ENCODE peak calls at places on chromosomes 13 and 19, in nine cellular contexts. S is thoracic aorta, Z is gastrocnemius medialis, Y is body of pancreas, K is mesothelial cell of epicardium, M is psoas muscle, J is fibroblast of mammary gland, F is GM13977, D is tibial nerve. C is an unnamed sample.

GRCh38 chr13:38819053-38819452 is 132.2 kb downstream of the FREM2 start:
- DNase-seq in S (no peak), Z (no peak), Y (no peak), K (no peak), M (no peak), J (no peak), F (no peak), D (peak; percentile 24), C (no peak)

GRCh38 chr19:38675611-38676010 is 28.2 kb downstream of the ACTN4 start:
- DNase-seq in S (no peak), Z (peak; percentile 53), Y (no peak), K (no peak), M (no peak), J (no peak), F (no peak), D (no peak), C (no peak)

GRCh38 chr13:33372251-33372919 is 86.8 kb upstream of the STARD13 start:
- DNase-seq in S (no peak), Z (no peak), Y (no peak), K (no peak), M (no peak), J (peak; percentile 16), F (no peak), D (no peak), C (no peak)

GRCh38 chr13:106029901-106030300 is 505.6 kb downstream of the EFNB2 start:
- DNase-seq in S (no peak), Z (no peak), Y (no peak), K (no peak), M (no peak), J (no peak), F (no peak), D (no peak), C (no peak)

GRCh38 chr19:35718345-35719041 is 690 bp downstream of the KMT2B start:
- DNase-seq in S (no peak), Z (no peak), Y (peak; percentile 56), K (peak; percentile 59), M (peak; percentile 40), J (no peak), F (peak; percentile 75), D (no peak), C (no peak)

GRCh38 chr19:39128511-39129079 is 3.0 kb downstream of the PAK4 start:
- DNase-seq in S (no peak), Z (no peak), Y (no peak), K (no peak), M (no peak), J (no peak), F (no peak), D (no peak), C (no peak)

GRCh38 chr13:110561335-110562033 is at the start of gene RAB20:
- DNase-seq in S (peak; percentile 54), Z (peak; percentile 75), Y (peak; percentile 91), K (peak; percentile 77), M (peak; percentile 88), J (peak; percentile 71), F (peak; percentile 91), D (peak; percentile 87), C (peak; percentile 79)

GRCh38 chr13:101612736-101613135 is 160.3 kb downstream of the ITGBL1 start:
- DNase-seq in S (no peak), Z (no peak), Y (no peak), K (no peak), M (no peak), J (no peak), F (no peak), D (no peak), C (no peak)

GRCh38 chr13:100203696-100204367 is 114.9 kb downstream of the PCCA start:
- DNase-seq in S (no peak), Z (no peak), Y (no peak), K (no peak), M (no peak), J (peak; percentile 61), F (peak; percentile 31), D (no peak), C (no peak)

GRCh38 chr13:85194482-85194881 is 604.7 kb downstream of the SLITRK6 start:
- DNase-seq in S (no peak), Z (no peak), Y (no peak), K (no peak), M (no peak), J (no peak), F (no peak), D (no peak), C (no peak)

GRCh38 chr19:44620667-44621066 is 7.3 kb downstream of the IGSF23 start:
- DNase-seq in S (no peak), Z (no peak), Y (no peak), K (no peak), M (no peak), J (peak; percentile 41), F (no peak), D (no peak), C (no peak)

GRCh38 chr13:33676700-33677048 is 141.3 kb upstream of the RFC3 start:
- DNase-seq in S (no peak), Z (peak; percentile 48), Y (peak; percentile 66), K (no peak), M (peak; percentile 37), J (peak; percentile 48), F (no peak), D (peak; percentile 17), C (no peak)

GRCh38 chr13:110281736-110282135 is 25.2 kb downstream of the COL4A1 start:
- DNase-seq in S (no peak), Z (no peak), Y (no peak), K (no peak), M (no peak), J (no peak), F (no peak), D (no peak), C (no peak)

GRCh38 chr13:101455863-101456262 is 3.4 kb downstream of the ITGBL1 start:
- DNase-seq in S (no peak), Z (no peak), Y (no peak), K (no peak), M (no peak), J (peak; percentile 93), F (no peak), D (no peak), C (no peak)

GRCh38 chr19:351976-352625 is 7.5 kb upstream of the MIER2 start:
- DNase-seq in S (no peak), Z (no peak), Y (no peak), K (no peak), M (no peak), J (peak; percentile 26), F (no peak), D (no peak), C (no peak)

GRCh38 chr13:68261105-68261504 is 1031.0 kb upstream of the PCDH9 start:
- DNase-seq in S (no peak), Z (no peak), Y (no peak), K (no peak), M (no peak), J (no peak), F (no peak), D (no peak), C (no peak)
- TF ChIP-seq CTCF in S (no peak), Z (no peak), Y (no peak), K (no peak), M (no peak), J (no peak), F (peak; percentile 16), D (no peak), C (no peak)

GRCh38 chr19:22545751-22546150 is 88.4 kb upstream of the ZNF492 start:
- DNase-seq in S (no peak), Z (no peak), Y (peak; percentile 73), K (no peak), M (no peak), J (peak; percentile 14), F (peak; percentile 17), D (peak; percentile 57), C (no peak)
- TF ChIP-seq CTCF in S (peak; percentile 76), Z (no peak), Y (peak; percentile 76), K (peak; percentile 62), M (peak; percentile 29), J (peak; percentile 26), F (peak; percentile 48), D (peak; percentile 67), C (peak; percentile 50)

GRCh38 chr19:19595171-19595701 is 23.3 kb downstream of the PBX4 start:
- DNase-seq in S (no peak), Z (no peak), Y (no peak), K (no peak), M (no peak), J (peak; percentile 74), F (no peak), D (peak; percentile 6), C (no peak)
- TF ChIP-seq CTCF in S (no peak), Z (no peak), Y (no peak), K (no peak), M (no peak), J (no peak), F (no peak), D (no peak), C (no peak)

DNA sequence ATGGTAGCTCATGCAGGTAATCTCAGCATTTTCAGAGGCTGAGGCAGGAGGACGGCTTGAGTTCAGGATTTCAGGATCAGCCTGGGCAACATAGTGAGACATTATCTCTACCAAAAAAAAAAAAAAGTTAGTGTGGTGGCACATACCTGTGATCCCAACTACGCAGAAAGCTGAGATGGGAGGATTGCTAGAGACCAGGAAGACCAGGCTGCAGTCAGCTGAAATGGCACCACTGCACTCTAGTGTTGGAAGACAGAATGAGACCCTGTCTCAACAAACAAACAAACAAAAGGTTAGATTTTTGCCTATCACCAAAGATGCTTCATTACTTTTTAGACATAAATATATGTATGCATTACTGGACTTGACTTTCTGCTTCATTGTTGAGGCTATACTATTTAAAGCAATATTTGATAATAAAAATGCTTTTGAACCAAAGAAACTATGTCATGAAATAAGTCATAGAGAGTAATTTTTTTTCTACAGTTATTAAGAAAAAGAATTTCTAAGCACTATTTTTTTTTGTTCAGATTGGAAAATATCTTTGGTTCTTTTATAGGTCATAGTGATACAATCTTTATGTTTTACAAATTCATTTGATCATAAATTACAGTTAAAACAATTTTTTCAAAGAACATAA is 1180.1 kb upstream of the ATXN8OS start:
- DNase-seq in S (no peak), Z (no peak), Y (no peak), K (no peak), M (no peak), J (peak; percentile 2), F (no peak), D (no peak), C (no peak)
- TF ChIP-seq CTCF in S (no peak), Z (no peak), Y (peak; percentile 33), K (no peak), M (no peak), J (peak; percentile 14), F (peak; percentile 51), D (no peak), C (peak; percentile 83)

DNA sequence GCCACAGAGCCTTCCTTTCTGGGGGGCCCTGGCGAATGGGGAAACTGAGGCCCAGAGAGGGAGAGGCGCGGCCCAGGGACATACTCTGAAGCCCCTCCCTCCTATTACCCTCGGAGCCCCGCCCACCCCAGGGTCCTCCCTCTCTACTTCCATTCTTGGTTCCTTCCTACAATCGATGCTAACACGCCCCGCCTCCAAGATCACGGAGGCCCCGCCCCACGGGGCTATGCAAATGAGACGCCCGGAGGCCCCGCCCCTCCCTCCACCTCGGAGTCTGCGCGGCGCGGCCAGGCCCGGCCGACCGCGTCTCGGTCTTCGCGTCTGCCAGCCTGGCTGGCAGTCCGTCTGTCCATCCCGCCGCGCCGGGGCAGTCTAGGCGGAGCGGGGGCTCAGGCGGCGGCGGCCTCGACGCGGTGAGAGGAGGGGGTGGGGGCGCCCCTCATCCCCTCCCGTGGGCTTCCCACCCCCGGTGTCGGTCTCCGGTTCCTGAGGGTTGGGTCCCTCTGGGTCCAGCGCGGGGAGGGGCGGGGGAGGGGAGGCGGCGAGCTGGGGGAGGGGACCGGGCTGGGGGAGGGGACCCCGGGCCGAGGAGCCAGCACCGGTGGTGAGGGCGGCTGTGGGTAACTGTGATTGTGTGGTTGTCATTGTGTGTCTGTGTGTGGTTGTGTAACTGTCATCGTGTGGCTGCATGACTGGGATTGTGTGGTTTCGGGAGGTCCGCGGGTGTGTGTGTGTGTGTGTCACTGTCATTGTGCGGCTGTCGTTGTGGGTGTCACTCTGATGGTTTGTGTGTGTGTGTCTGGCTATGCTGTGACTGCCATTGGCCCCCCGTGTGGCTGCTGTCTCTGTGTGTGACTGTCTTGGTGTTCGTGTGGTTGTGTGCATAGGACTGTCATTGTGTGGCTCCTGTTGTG is at the start of gene PLPPR2:
- DNase-seq in S (peak; percentile 90), Z (peak; percentile 87), Y (peak; percentile 95), K (peak; percentile 89), M (peak; percentile 96), J (peak; percentile 78), F (peak; percentile 93), D (peak; percentile 97), C (peak; percentile 87)
- TF ChIP-seq CTCF in S (no peak), Z (no peak), Y (no peak), K (no peak), M (no peak), J (no peak), F (no peak), D (peak; percentile 19), C (no peak)

C was measured in type B pancreatic cell.